ENCODE peak calls at places on chromosomes 2 and 18, in nine cellular contexts. A, V, D, P, Z, I, U, B and T are unnamed samples. For H3K9me3, the result is how much of the 10 kb centered on the place peaks cover.

GRCh38 chr2:228105526-228106250 is 75.8 kb downstream of the SPHKAP start:
- DNase-seq in I (no peak), V (no peak), U (no peak), D (no peak), Z (no peak), A (no peak), P (no peak), B (no peak), T (no peak)

GRCh38 chr2:53584986-53585385 is 182.6 kb upstream of the CHAC2 start:
- DNase-seq in A (no peak), B (no peak), U (no peak), V (no peak), P (peak), Z (no peak), D (no peak), I (no peak), T (no peak)

GRCh38 chr18:63253018-63253417 is 66.6 kb downstream of the BCL2 start:
- DNase-seq in D (no peak), A (no peak), Z (no peak), I (no peak), V (no peak), U (no peak), B (no peak), P (no peak), T (no peak)

GRCh38 chr2:141331127-141331526 is 799.7 kb downstream of the LRP1B start:
- DNase-seq in B (no peak), D (no peak), I (no peak), A (no peak), V (peak), U (no peak), P (peak), Z (no peak), T (no peak)

GRCh38 chr18:58227361-58227930 is 183.4 kb downstream of the NEDD4L start:
- DNase-seq in I (no peak), V (no peak), Z (no peak), U (no peak), B (no peak), D (no peak), P (no peak), A (no peak), T (no peak)

GRCh38 chr2:226063704-226064390 is 664.3 kb downstream of the NYAP2 start:
- DNase-seq in A (no peak), B (no peak), U (no peak), P (peak), D (no peak), I (no peak), Z (no peak), V (peak), T (no peak)

GRCh38 chr2:121478996-121479735 is 51.5 kb upstream of the RNU4ATAC start:
- DNase-seq in P (no peak), I (no peak), A (no peak), U (no peak), Z (no peak), V (no peak), D (no peak), B (no peak), T (no peak)

GRCh38 chr2:235868224-235868623 is 300.0 kb downstream of the GBX2 start:
- DNase-seq in A (no peak), V (no peak), Z (peak), I (no peak), B (no peak), P (no peak), U (no peak), D (no peak), T (no peak)

GRCh38 chr2:60353406-60353800 is 200.1 kb downstream of the BCL11A start:
- DNase-seq in U (no peak), B (no peak), V (no peak), I (no peak), D (no peak), A (no peak), P (no peak), Z (no peak), T (no peak)

GRCh38 chr2:219567791-219568361 is 3.5 kb downstream of the OBSL1 start:
- DNase-seq in U (no peak), D (no peak), A (no peak), I (no peak), P (no peak), V (no peak), Z (no peak), B (no peak), T (no peak)

GRCh38 chr18:10213526-10213925 is 240.9 kb upstream of the APCDD1 start:
- DNase-seq in V (peak), U (no peak), A (no peak), B (no peak), I (no peak), P (no peak), Z (no peak), D (no peak), T (no peak)

GRCh38 chr2:66389651-66390131 is 45.2 kb upstream of the MEIS1 start:
- DNase-seq in A (no peak), P (peak), D (no peak), V (peak), U (no peak), I (peak), Z (no peak), B (no peak), T (no peak)

GRCh38 chr2:203612246-203612645 is 77.1 kb upstream of the RAPH1 start:
- DNase-seq in I (no peak), B (no peak), D (no peak), P (no peak), V (no peak), Z (no peak), A (no peak), U (no peak), T (no peak)

GRCh38 chr2:238060096-238060541 is 682 bp upstream of the SCLY start:
- DNase-seq in Z (peak), P (no peak), U (no peak), V (no peak), I (no peak), D (no peak), B (peak), A (no peak), T (no peak)

GRCh38 chr2:120303177-120303576 is 42.8 kb upstream of the INHBB start:
- DNase-seq in Z (no peak), D (no peak), V (no peak), A (no peak), U (no peak), I (no peak), B (no peak), P (no peak), T (no peak)

DNA sequence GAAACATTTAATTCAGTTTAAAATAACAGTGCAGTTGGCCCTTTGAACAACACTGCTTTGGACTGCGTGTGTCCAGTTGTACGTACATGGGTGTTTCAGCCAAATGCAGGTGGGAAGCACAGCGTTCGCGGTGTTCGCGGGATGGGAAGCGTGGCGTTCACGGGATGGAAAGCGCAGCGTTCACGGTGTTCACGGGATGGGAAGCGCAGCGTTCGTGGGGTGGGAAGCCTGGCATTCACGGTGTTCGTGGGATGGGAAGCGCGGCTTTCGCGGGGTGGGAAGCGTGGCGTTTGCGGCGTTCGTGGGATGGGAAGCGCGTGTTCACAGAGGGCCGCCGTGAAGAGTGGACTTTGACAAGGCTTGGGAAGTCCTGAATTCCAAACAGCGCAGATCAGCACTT is 47.6 kb downstream of the CTDP1 start:
- DNase-seq in V (no peak), A (no peak), Z (no peak), I (no peak), U (no peak), P (no peak), D (no peak), B (no peak), T (no peak)
- H3K9me3 ChIP-seq in V (under half), A (under half), Z (under half), I (under half), U (under half), P (under half), D (under half), B (half or more), T (under half)

DNA sequence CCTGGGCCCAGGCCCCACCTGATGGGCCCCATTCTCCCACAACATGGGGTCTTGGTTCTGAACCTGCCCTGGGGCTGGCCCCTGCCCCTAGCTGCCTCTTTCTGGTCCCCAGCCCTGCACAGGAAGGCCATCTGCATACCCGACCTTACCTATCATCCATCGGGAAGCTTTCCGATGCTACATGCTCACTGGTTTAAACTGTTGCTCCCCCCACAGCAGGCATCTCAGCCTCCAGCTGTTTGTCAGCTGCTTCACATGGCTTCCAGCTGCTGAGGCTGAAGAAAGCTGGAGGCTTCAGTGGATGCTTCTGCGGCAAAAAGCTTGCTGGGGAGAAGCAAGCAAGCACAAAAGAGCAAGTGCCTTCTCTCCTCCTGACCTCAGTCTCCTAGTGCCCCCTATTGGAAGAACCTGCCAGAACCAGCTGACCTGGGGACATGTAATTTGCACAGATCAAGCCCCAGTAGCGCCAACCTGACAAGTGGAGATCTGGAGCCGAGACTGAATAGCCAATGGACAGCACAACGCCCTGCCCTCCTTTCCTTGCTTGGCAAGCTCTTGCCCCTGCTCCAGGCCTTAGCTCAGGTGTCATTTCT is 24.1 kb upstream of the RHOB start:
- DNase-seq in D (no peak), Z (peak), V (peak), P (no peak), I (peak), U (no peak), B (no peak), A (no peak), T (peak)
- H3K4me3 ChIP-seq in D (no peak), Z (no peak), V (no peak), P (no peak), I (no peak), U (no peak), B (no peak), A (no peak), T (no peak)

GRCh38 chr18:8167036-8167435 is 442.2 kb upstream of the RAB12 start:
- DNase-seq in P (no peak), V (no peak), Z (no peak), I (no peak), B (no peak), U (no peak), A (no peak), D (no peak), T (no peak)

GRCh38 chr18:8167673-8168072 is 441.6 kb upstream of the RAB12 start:
- DNase-seq in Z (no peak), P (no peak), B (no peak), A (no peak), U (no peak), D (no peak), I (no peak), V (no peak), T (no peak)

GRCh38 chr18:8162797-8163196 is 446.4 kb upstream of the RAB12 start:
- DNase-seq in A (no peak), I (no peak), D (peak), V (no peak), U (no peak), Z (no peak), B (no peak), P (no peak), T (no peak)

GRCh38 chr18:8165095-8165494 is 444.1 kb upstream of the RAB12 start:
- DNase-seq in D (no peak), V (no peak), I (no peak), P (no peak), B (no peak), A (no peak), Z (no peak), U (no peak), T (no peak)

GRCh38 chr18:8163287-8163959 is 445.8 kb upstream of the RAB12 start:
- DNase-seq in A (no peak), P (no peak), I (no peak), Z (no peak), B (no peak), D (no peak), U (no peak), V (no peak), T (no peak)
- H3K9me3 ChIP-seq in A (under half), P (under half), I (under half), Z (under half), B (under half), D (under half), U (under half), V (under half), T (under half)

GRCh38 chr2:158315803-158316413 is 140.6 kb downstream of the CCDC148 start:
- DNase-seq in I (no peak), U (no peak), P (no peak), B (no peak), A (no peak), V (no peak), D (no peak), Z (no peak), T (no peak)
- H3K4me3 ChIP-seq in I (no peak), U (no peak), P (no peak), B (no peak), A (no peak), V (no peak), D (no peak), Z (no peak), T (no peak)

DNA sequence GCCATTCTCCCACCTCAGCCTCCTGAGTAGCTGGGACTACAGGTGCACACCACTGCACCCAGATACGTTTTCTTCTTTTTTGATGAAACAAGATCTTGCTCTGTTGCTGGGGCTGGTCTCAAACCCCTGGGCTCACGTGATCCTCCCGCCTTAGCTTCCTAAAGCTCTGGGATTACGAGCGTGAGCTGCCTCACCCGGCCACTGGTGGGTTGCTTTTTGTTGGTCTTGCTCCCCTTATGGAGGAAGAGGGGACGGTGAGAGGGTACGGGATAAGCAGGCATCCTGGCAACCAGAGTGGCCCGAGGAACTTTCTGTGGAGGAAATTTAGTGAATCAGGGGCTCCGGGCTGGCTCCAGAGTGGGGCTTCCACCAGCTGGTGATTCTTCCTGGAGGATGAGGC is 222.3 kb downstream of the HDAC4 start:
- DNase-seq in D (no peak), A (no peak), I (no peak), B (no peak), U (peak), Z (no peak), P (no peak), V (no peak), T (no peak)
- H3K9me3 ChIP-seq in D (under half), A (under half), I (under half), B (under half), U (under half), Z (under half), P (under half), V (under half), T (under half)

GRCh38 chr2:201257381-201257940 is 2.9 kb upstream of the CASP8 start:
- DNase-seq in A (peak), D (peak), Z (no peak), I (peak), U (no peak), P (no peak), B (peak), V (no peak), T (no peak)
- H3K4me3 ChIP-seq in A (peak), D (peak), Z (peak), I (peak), U (peak), P (peak), B (peak), V (peak), T (peak)

GRCh38 chr18:70985948-70986347 is 697.1 kb downstream of the SOCS6 start:
- DNase-seq in V (no peak), Z (no peak), B (no peak), D (no peak), A (no peak), U (no peak), P (no peak), I (no peak), T (no peak)
- H3K9me3 ChIP-seq in V (under half), Z (under half), B (under half), D (under half), A (under half), U (under half), P (under half), I (under half), T (under half)

GRCh38 chr2:111710613-111711012 is 173.4 kb downstream of the ANAPC1 start:
- DNase-seq in I (no peak), V (no peak), D (no peak), Z (no peak), P (no peak), A (no peak), B (no peak), U (peak), T (no peak)
- H3K4me3 ChIP-seq in I (no peak), V (no peak), D (no peak), Z (no peak), P (no peak), A (no peak), B (no peak), U (no peak), T (no peak)